ENCODE peak calls at places on chromosome 3, in four cellular contexts. L is activated T-cell treated with anti-CD3 and anti-CD28 coated beads for 4 hours, O is DMS153, E is GM13977. Y is an unnamed sample.

GRCh38 chr3:69864751-69865150 is 125.5 kb downstream of the MITF start:
- DNase-seq in L (no peak), O (no peak), E (no peak), Y (no peak)

GRCh38 chr3:198071602-198072285 is 111.7 kb downstream of the LMLN start:
- DNase-seq in L (peak; percentile 35), O (no peak), E (no peak), Y (no peak)

GRCh38 chr3:190375250-190375649 is 12.7 kb upstream of the CLDN16 start:
- DNase-seq in L (no peak), O (no peak), E (no peak), Y (no peak)

GRCh38 chr3:188486126-188486525 is 332.2 kb downstream of the LPP start:
- DNase-seq in L (no peak), O (no peak), E (no peak), Y (no peak)

GRCh38 chr3:13582366-13583250 is 33.7 kb downstream of the FBLN2 start:
- DNase-seq in L (no peak), O (no peak), E (no peak), Y (no peak)

GRCh38 chr3:85483986-85484385 is 525.2 kb downstream of the CADM2 start:
- DNase-seq in L (no peak), O (no peak), E (no peak), Y (no peak)

GRCh38 chr3:168878655-168879054 is 782.9 kb upstream of the GOLIM4 start:
- DNase-seq in L (no peak), O (no peak), E (no peak), Y (no peak)

GRCh38 chr3:59818033-59818936 is 768.5 kb upstream of the CFAP20DC start:
- DNase-seq in L (no peak), O (no peak), E (no peak), Y (no peak)

GRCh38 chr3:100523050-100523760 is 30.8 kb downstream of the TMEM45A start:
- DNase-seq in L (no peak), O (no peak), E (no peak), Y (no peak)

GRCh38 chr3:58864480-58864879 is 185.3 kb downstream of the CFAP20DC start:
- DNase-seq in L (no peak), O (no peak), E (no peak), Y (no peak)

GRCh38 chr3:185549111-185549510 is 3.3 kb downstream of the LIPH start:
- DNase-seq in L (no peak), O (no peak), E (no peak), Y (no peak)

GRCh38 chr3:87206070-87206469 is 21.0 kb upstream of the CHMP2B start:
- DNase-seq in L (no peak), O (no peak), E (no peak), Y (no peak)

GRCh38 chr3:13495921-13496723 is 16.0 kb downstream of the HDAC11 start:
- DNase-seq in L (peak; percentile 50), O (peak; percentile 21), E (peak; percentile 71), Y (peak; percentile 54)

GRCh38 chr3:153285194-153285641 is 123.2 kb downstream of the RAP2B start:
- DNase-seq in L (no peak), O (no peak), E (no peak), Y (no peak)

GRCh38 chr3:54746722-54747121 is 181.1 kb downstream of the LRTM1 start:
- DNase-seq in L (no peak), O (no peak), E (no peak), Y (no peak)

GRCh38 chr3:183534249-183534648 is 21.3 kb downstream of the KLHL6 start:
- DNase-seq in L (no peak), O (no peak), E (no peak), Y (no peak)

GRCh38 chr3:52838561-52839267 is 3.9 kb upstream of the MUSTN1 start:
- DNase-seq in L (no peak), O (no peak), E (no peak), Y (no peak)

GRCh38 chr3:23263796-23264195 is 60.7 kb downstream of the UBE2E2 start:
- DNase-seq in L (no peak), O (no peak), E (no peak), Y (no peak)

GRCh38 chr3:121155023-121155422 is 247.0 kb downstream of the STXBP5L start:
- DNase-seq in L (no peak), O (no peak), E (no peak), Y (no peak)

GRCh38 chr3:64530434-64531049 is 157.3 kb downstream of the ADAMTS9 start:
- DNase-seq in L (no peak), O (no peak), E (peak; percentile 23), Y (peak; percentile 13)

GRCh38 chr3:146218880-146219866 is 31.7 kb downstream of the PLSCR4 start:
- DNase-seq in L (peak; percentile 21), O (no peak), E (peak; percentile 34), Y (no peak)

Y was measured in H1.